ENCODE peak calls at places on chromosome 14, in five cellular contexts. K, C, H, D and N are unnamed samples.

GRCh38 chr14:69090187-69090789 is 62.6 kb downstream of the DCAF5 start:
- DNase-seq in H (peak), K (peak), D (no peak), C (no peak), N (no peak)

GRCh38 chr14:22844221-22845102 is 8.1 kb downstream of the MMP14 start:
- DNase-seq in D (no peak), K (no peak), H (no peak), C (no peak), N (no peak)

GRCh38 chr14:58641509-58641908 is 3.7 kb downstream of the DACT1 start:
- DNase-seq in H (no peak), K (no peak), C (no peak), D (no peak), N (no peak)

GRCh38 chr14:78927261-78927660 is 757.1 kb downstream of the NRXN3 start:
- DNase-seq in C (no peak), H (no peak), D (no peak), K (no peak), N (no peak)

GRCh38 chr14:68723808-68724268 is 69.0 kb downstream of the ZFP36L1 start:
- DNase-seq in H (no peak), D (no peak), K (no peak), C (no peak), N (no peak)

GRCh38 chr14:22653012-22653621 is 9.0 kb upstream of the OR6J1 start:
- DNase-seq in C (peak), D (no peak), K (peak), H (peak), N (peak)

GRCh38 chr14:64919215-64919614 is 5.0 kb downstream of the CHURC1 start:
- DNase-seq in D (no peak), K (no peak), C (no peak), H (no peak), N (no peak)

GRCh38 chr14:76514599-76514998 is 138.7 kb downstream of the ESRRB start:
- DNase-seq in D (no peak), H (no peak), K (no peak), C (no peak), N (no peak)

GRCh38 chr14:50082308-50082742 is 34.0 kb downstream of the VCPKMT start:
- DNase-seq in C (no peak), H (peak), D (no peak), K (peak), N (no peak)

GRCh38 chr14:106694638-106695393 is 1168.4 kb downstream of the TMEM121 start:
- DNase-seq in D (no peak), H (peak), K (peak), C (peak), N (no peak)

GRCh38 chr14:98578204-98578603 is 693.8 kb downstream of the BCL11B start:
- DNase-seq in H (no peak), K (no peak), D (no peak), C (no peak), N (no peak)

GRCh38 chr14:75247286-75247922 is 31.2 kb upstream of the FOS start:
- DNase-seq in K (peak), H (peak), D (no peak), C (no peak), N (no peak)

GRCh38 chr14:37329189-37330001 is 131.7 kb downstream of the MIPOL1 start:
- DNase-seq in H (no peak), D (no peak), C (no peak), K (no peak), N (no peak)

GRCh38 chr14:55756563-55756962 is 176.6 kb downstream of the KTN1 start:
- DNase-seq in K (no peak), H (no peak), D (no peak), C (no peak), N (no peak)

GRCh38 chr14:100292776-100293461 is 13.3 kb downstream of the SLC25A29 start:
- DNase-seq in K (no peak), D (no peak), H (no peak), C (no peak), N (no peak)

GRCh38 chr14:100755649-100756048 is 29.0 kb downstream of the DLK1 start:
- DNase-seq in H (no peak), D (no peak), C (no peak), K (no peak), N (no peak)

GRCh38 chr14:61598980-61599379 is 96.3 kb upstream of the HIF1A start:
- DNase-seq in K (no peak), H (no peak), D (no peak), C (no peak), N (no peak)

GRCh38 chr14:102020058-102020971 is 55.9 kb downstream of the DYNC1H1 start:
- DNase-seq in D (no peak), C (no peak), K (peak), H (peak), N (peak)

GRCh38 chr14:38941485-38941884 is 161.6 kb downstream of the SEC23A start:
- DNase-seq in D (no peak), C (no peak), K (no peak), H (no peak), N (no peak)

GRCh38 chr14:91283666-91284065 is 39.2 kb upstream of the GPR68 start:
- DNase-seq in D (no peak), K (no peak), C (no peak), H (no peak), N (no peak)

GRCh38 chr14:99099051-99099787 is 172.8 kb downstream of the BCL11B start:
- DNase-seq in K (no peak), H (no peak), C (no peak), D (no peak), N (no peak)

GRCh38 chr14:79730911-79731310 is 480.4 kb downstream of the DIO2 start:
- DNase-seq in H (no peak), D (no peak), K (no peak), C (no peak), N (no peak)

GRCh38 chr14:93171366-93171765 is 13.3 kb downstream of the MOAP1 start:
- DNase-seq in H (no peak), C (no peak), K (no peak), D (no peak), N (no peak)

GRCh38 chr14:104105071-104105821 is 19.7 kb downstream of the ASPG start:
- DNase-seq in K (peak), H (no peak), D (peak), C (peak), N (no peak)

GRCh38 chr14:54220122-54220691 is 176.6 kb upstream of the CDKN3 start:
- DNase-seq in C (peak), K (no peak), D (no peak), H (no peak), N (no peak)

GRCh38 chr14:94486883-94487282 is 10.9 kb upstream of the SERPINA9 start:
- DNase-seq in K (no peak), C (no peak), D (no peak), H (no peak), N (no peak)

GRCh38 chr14:93956514-93957332 is 19.6 kb downstream of the ASB2 start:
- DNase-seq in H (no peak), C (no peak), K (no peak), D (no peak), N (no peak)